ENCODE peak calls at places on chromosomes 11 and 22, in four cellular contexts. L, J, N and M are unnamed samples. For H3K27me3, the result is how much of the 10 kb centered on the place peaks cover.

GRCh38 chr11:130902380-130902779 is 13.9 kb downstream of the SNX19 start:
- DNase-seq in L (no peak), J (no peak), N (no peak), M (no peak)

GRCh38 chr22:24768537-24769374 is 5.8 kb downstream of the PIWIL3 start:
- DNase-seq in L (no peak), J (no peak), N (peak), M (peak)

GRCh38 chr11:94774345-94774744 is 6.2 kb downstream of the AMOTL1 start:
- DNase-seq in L (no peak), J (no peak), N (no peak), M (no peak)

GRCh38 chr11:17352925-17353227 is 1.3 kb downstream of the NCR3LG1 start:
- DNase-seq in L (no peak), J (peak), N (peak), M (peak)

GRCh38 chr11:121082219-121082618 is 18.8 kb upstream of the TECTA start:
- DNase-seq in L (no peak), J (no peak), N (no peak), M (no peak)

GRCh38 chr11:69040581-69041260 is 8.0 kb upstream of the TPCN2 start:
- DNase-seq in L (no peak), J (no peak), N (no peak), M (no peak)

GRCh38 chr11:35781342-35782171 is 119.0 kb downstream of the TRIM44 start:
- DNase-seq in L (no peak), J (no peak), N (peak), M (peak)

GRCh38 chr11:65663634-65664200 is 1.0 kb upstream of the RELA start:
- DNase-seq in L (peak), J (no peak), N (peak), M (peak)

GRCh38 chr11:103537904-103538502 is 428.8 kb downstream of the DYNC2H1 start:
- DNase-seq in L (no peak), J (no peak), N (peak), M (peak)

GRCh38 chr11:71282581-71283351 is 30.4 kb upstream of the SHANK2 start:
- DNase-seq in L (no peak), J (no peak), N (peak), M (no peak)

GRCh38 chr22:45425531-45426265 is 12.2 kb downstream of the RIBC2 start:
- DNase-seq in L (no peak), J (no peak), N (no peak), M (no peak)

GRCh38 chr22:48477031-48477721 is 1350.5 kb downstream of the BRD1 start:
- DNase-seq in L (no peak), J (no peak), N (no peak), M (no peak)

GRCh38 chr11:73729594-73730206 is 31.2 kb downstream of the RAB6A start:
- DNase-seq in L (no peak), J (no peak), N (no peak), M (peak)

GRCh38 chr11:112336356-112336886 is 75.8 kb upstream of the PLET1 start:
- DNase-seq in L (no peak), J (no peak), N (no peak), M (no peak)

GRCh38 chr11:12090761-12091261 is 19.6 kb upstream of the MICAL2 start:
- DNase-seq in L (no peak), J (no peak), N (peak), M (no peak)

GRCh38 chr11:35953081-35953480 is 9.2 kb downstream of the LDLRAD3 start:
- DNase-seq in L (no peak), J (no peak), N (no peak), M (no peak)

GRCh38 chr11:85385561-85385960 is 241.6 kb downstream of the DLG2 start:
- DNase-seq in L (no peak), J (no peak), N (no peak), M (no peak)

GRCh38 chr11:56841210-56841810 is 92.8 kb upstream of the OR9G4 start:
- DNase-seq in L (no peak), J (no peak), N (peak), M (peak)

GRCh38 chr11:61534901-61535839 is 26.6 kb downstream of the LRRC10B start:
- DNase-seq in L (no peak), J (no peak), N (no peak), M (no peak)
- H3K27me3 ChIP-seq in L (under half), J (under half), N (under half), M (under half)

DNA sequence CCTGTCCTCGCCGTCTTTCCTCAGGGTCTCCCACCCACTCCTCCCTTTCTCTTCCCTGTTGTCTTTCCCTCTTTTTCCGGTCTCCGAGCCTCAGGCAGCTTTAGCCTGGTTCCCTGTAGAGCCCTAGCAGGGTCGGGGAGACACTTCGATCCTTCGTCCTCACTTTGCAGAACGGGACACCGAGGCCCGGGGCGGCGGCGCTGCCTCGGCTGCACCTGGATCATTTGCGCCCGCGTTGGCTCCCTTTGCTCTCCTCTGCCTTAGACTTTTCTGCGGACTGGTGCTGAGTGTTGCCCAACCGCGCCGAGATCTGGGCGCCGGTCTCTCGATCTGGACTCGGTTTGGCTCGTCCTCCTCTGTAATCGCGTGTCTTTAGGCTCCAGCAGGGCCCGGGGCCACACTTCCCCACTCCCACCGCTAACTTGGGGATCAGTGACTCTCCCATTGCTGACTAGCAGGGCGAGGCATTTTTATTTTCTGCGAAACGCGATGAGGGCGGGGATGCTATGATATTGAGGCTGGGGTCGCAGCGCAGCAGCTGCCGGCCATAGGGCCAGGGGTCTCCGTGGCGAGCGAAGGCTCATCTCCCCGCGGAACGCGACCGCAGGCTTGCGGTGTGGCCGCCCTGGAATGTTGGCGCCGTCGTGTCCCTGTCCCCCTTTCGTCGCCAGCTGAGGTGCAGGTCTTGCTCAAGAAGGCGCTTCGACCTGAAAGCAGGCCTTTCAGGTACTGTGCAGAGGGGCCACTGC is 1.6 kb upstream of the E2F8 start:
- DNase-seq in L (no peak), J (no peak), N (no peak), M (peak)
- H3K27me3 ChIP-seq in L (under half), J (under half), N (under half), M (under half)

DNA sequence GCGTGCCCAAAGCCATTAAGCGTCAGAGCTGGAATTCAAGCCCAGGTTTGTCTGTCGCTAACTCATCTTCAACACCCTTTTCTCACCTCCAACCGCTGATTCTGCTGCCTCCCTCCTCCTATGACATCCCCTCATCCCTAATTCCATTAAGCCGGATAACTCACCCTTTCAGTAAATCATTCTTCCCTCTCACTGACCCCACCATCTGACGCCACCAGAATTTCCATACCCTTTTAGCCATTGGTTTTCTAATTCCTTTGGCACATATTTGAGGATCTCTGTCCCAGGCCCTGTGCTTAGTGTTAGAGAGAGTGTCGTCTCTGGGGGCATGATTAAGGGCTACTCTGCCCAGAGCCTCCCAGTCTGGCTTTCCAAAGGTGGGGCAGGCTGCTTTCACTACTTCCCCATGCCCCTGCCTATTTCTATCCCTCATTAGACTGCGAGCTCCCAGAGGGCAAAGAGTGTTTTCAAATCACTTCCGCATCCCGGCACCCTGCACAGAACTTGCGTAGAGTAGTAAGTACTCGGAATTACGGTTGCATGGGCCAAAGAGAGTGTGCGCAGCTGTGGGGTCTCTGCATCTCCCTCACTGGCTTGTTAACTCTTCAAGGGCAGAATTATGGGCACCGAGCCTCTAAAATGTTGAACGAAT is 3.9 kb downstream of the KLHL35 start:
- DNase-seq in L (no peak), J (no peak), N (no peak), M (no peak)
- H3K27me3 ChIP-seq in L (under half), J (under half), N (under half), M (half or more)

GRCh38 chr11:118212131-118212725 is 12.6 kb downstream of the JAML start:
- DNase-seq in L (no peak), J (no peak), N (no peak), M (no peak)
- H3K27me3 ChIP-seq in L (under half), J (under half), N (under half), M (under half)

GRCh38 chr11:1335264-1335810 is 25.9 kb upstream of the TOLLIP start:
- DNase-seq in L (no peak), J (no peak), N (no peak), M (no peak)
- H3K27me3 ChIP-seq in L (under half), J (under half), N (under half), M (under half)

GRCh38 chr22:43110444-43110926 is at the start of gene BIK:
- DNase-seq in L (peak), J (peak), N (peak), M (peak)

GRCh38 chr22:43109921-43110443 is 568 bp upstream of the BIK start:
- DNase-seq in L (peak), J (no peak), N (no peak), M (peak)

GRCh38 chr22:43109511-43109910 is 1.0 kb upstream of the BIK start:
- DNase-seq in L (no peak), J (no peak), N (no peak), M (no peak)

GRCh38 chr22:43113516-43114251 is 3.1 kb downstream of the BIK start:
- DNase-seq in L (no peak), J (no peak), N (no peak), M (no peak)

GRCh38 chr22:43110927-43111623 is 525 bp downstream of the BIK start:
- DNase-seq in L (peak), J (peak), N (peak), M (peak)
- H3K27me3 ChIP-seq in L (under half), J (under half), N (under half), M (under half)

GRCh38 chr11:114173836-114174235 is 114.3 kb downstream of the ZBTB16 start:
- DNase-seq in L (no peak), J (no peak), N (no peak), M (no peak)

GRCh38 chr11:114174712-114175495 is 115.4 kb downstream of the ZBTB16 start:
- DNase-seq in L (no peak), J (no peak), N (no peak), M (no peak)

GRCh38 chr11:114172871-114173444 is 113.4 kb downstream of the ZBTB16 start:
- DNase-seq in L (peak), J (no peak), N (no peak), M (no peak)

GRCh38 chr11:114176321-114176720 is 116.8 kb downstream of the ZBTB16 start:
- DNase-seq in L (no peak), J (no peak), N (no peak), M (no peak)

DNA sequence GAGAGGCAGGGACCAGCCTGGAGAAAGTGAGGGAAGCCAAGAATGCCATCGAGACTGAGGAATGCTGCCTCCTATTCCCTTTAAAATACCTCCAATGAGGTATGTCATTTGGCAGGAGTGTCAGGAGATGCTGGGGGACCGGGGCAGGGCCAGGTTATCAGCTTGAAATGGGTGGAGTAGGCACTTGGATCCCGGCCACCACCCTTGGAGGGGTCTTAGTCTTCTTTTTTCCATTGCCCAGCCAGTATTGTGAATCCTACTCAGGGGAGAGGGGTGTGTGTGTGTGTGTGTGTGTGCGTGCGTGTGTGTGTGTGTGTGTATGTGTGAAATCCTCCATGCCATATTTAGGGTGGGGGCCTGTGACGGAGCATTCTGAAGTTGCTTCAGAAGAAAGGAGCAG is 116.2 kb downstream of the ZBTB16 start:
- DNase-seq in L (no peak), J (no peak), N (no peak), M (no peak)
- H3K27me3 ChIP-seq in L (under half), J (under half), N (under half), M (under half)

DNA sequence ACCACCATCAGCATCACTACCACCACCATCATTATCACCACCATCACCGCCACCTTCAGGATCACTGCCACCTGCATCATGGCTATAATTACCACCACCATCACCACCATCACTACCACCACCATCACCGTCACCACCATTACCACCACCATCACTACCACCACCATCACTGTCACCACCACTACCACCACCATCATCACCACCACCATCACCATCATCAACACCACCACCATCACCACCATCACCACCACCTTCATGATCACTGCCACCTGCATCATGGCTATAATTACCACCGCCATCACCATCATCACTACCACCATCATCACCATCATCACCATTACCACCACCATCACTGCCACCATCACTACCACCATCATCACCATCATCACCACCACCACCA is 23.5 kb downstream of the CACNG2 start:
- DNase-seq in L (no peak), J (no peak), N (no peak), M (no peak)
- H3K27me3 ChIP-seq in L (under half), J (under half), N (under half), M (under half)

GRCh38 chr11:111259871-111260270 is 14.3 kb downstream of the POU2AF2 start:
- DNase-seq in L (no peak), J (no peak), N (peak), M (no peak)

GRCh38 chr11:111269146-111269868 is 23.8 kb downstream of the POU2AF2 start:
- DNase-seq in L (no peak), J (no peak), N (no peak), M (no peak)

GRCh38 chr11:111260761-111261160 is 15.2 kb downstream of the POU2AF2 start:
- DNase-seq in L (no peak), J (no peak), N (no peak), M (no peak)

GRCh38 chr11:111265421-111265820 is 19.9 kb downstream of the POU2AF2 start:
- DNase-seq in L (no peak), J (no peak), N (no peak), M (no peak)

GRCh38 chr11:111264646-111265045 is 19.1 kb downstream of the POU2AF2 start:
- DNase-seq in L (no peak), J (no peak), N (no peak), M (no peak)
- H3K27me3 ChIP-seq in L (under half), J (under half), N (under half), M (under half)